ENCODE peak calls at places on chromosomes 3 and 15, in six cellular contexts. X is sigmoid colon, H is breast epithelium, K is transverse colon, L is K562, C is HL-60. N is an unnamed sample.

GRCh38 chr3:105365536-105366301 is 990 bp upstream of the ALCAM start:
- DNase-seq in X (peak; percentile 63), L (no peak), H (no peak), C (no peak), K (no peak), N (no peak)

GRCh38 chr15:75673426-75674247 is 25.9 kb downstream of the SNX33 start:
- DNase-seq in X (peak; percentile 96), K (peak; percentile 65), L (no peak), H (no peak), C (no peak), N (no peak)

GRCh38 chr15:79467865-79468586 is 35.9 kb downstream of the MINAR1 start:
- DNase-seq in H (no peak), C (no peak), L (no peak), X (no peak), K (no peak), N (no peak)

GRCh38 chr3:190378240-190378891 is 9.6 kb upstream of the CLDN16 start:
- DNase-seq in C (peak; percentile 16), H (no peak), X (no peak), L (no peak), K (no peak), N (no peak)

GRCh38 chr3:3170998-3171397 is 8.5 kb downstream of the CRBN start:
- DNase-seq in H (no peak), L (peak; percentile 47), K (no peak), C (no peak), X (no peak), N (no peak)

GRCh38 chr15:98914626-98915025 is 93.0 kb downstream of the PGPEP1L start:
- DNase-seq in X (peak; percentile 81), H (no peak), C (no peak), K (no peak), L (no peak), N (no peak)

GRCh38 chr3:122618614-122619013 is 41.2 kb downstream of the PARP15 start:
- DNase-seq in L (peak; percentile 5), H (no peak), K (no peak), C (no peak), X (no peak), N (no peak)

GRCh38 chr3:38651153-38651789 is 1.8 kb upstream of the SCN5A start:
- DNase-seq in K (peak; percentile 74), X (peak; percentile 77), H (no peak), C (peak; percentile 42), L (peak; percentile 84), N (peak; percentile 93)

GRCh38 chr15:76756371-76756770 is 148.8 kb downstream of the SCAPER start:
- DNase-seq in L (no peak), K (no peak), H (no peak), X (no peak), C (no peak), N (no peak)

GRCh38 chr3:32913790-32914446 is 37.5 kb upstream of the CCR4 start:
- DNase-seq in X (peak; percentile 72), L (no peak), H (peak; percentile 77), C (no peak), K (no peak), N (peak; percentile 92)
- TF ChIP-seq POLR2AphosphoS5 in X (no peak), L (no peak), H (peak; percentile 11), C (no peak), K (no peak), N (peak; percentile 64)

GRCh38 chr3:43009547-43009946 is 30.4 kb downstream of the GASK1A start:
- DNase-seq in C (no peak), K (no peak), X (no peak), L (no peak), H (no peak), N (no peak)
- TF ChIP-seq CTCF in C (no peak), K (no peak), X (no peak), L (peak; percentile 9), H (no peak), N (no peak)

GRCh38 chr15:45200799-45201556 is 13.2 kb upstream of the SHF start:
- DNase-seq in H (peak; percentile 79), X (peak; percentile 91), K (peak; percentile 85), L (peak; percentile 91), C (peak; percentile 55), N (peak; percentile 96)
- TF ChIP-seq POLR2AphosphoS5 in H (peak; percentile 55), X (no peak), K (no peak), L (no peak), C (no peak), N (no peak)

GRCh38 chr15:49832421-49832980 is 211.7 kb downstream of the DTWD1 start:
- DNase-seq in C (no peak), H (no peak), X (no peak), L (peak; percentile 11), K (peak; percentile 56), N (no peak)
- TF ChIP-seq CTCF in C (peak; percentile 7), H (no peak), X (no peak), L (peak; percentile 51), K (peak; percentile 54), N (no peak)

GRCh38 chr3:101676765-101677435 is at the start of gene ZBTB11:
- DNase-seq in C (peak; percentile 99), L (peak; percentile 99), X (peak; percentile 100), K (peak; percentile 100), H (peak; percentile 99), N (peak; percentile 100)
- TF ChIP-seq POLR2AphosphoS5 in C (peak; percentile 81), L (peak; percentile 63), X (peak; percentile 98), K (peak; percentile 96), H (peak; percentile 97), N (peak; percentile 98)

GRCh38 chr3:194986208-194987043 is 284.5 kb downstream of the XXYLT1 start:
- DNase-seq in L (no peak), X (no peak), K (no peak), C (peak; percentile 82), H (peak; percentile 30), N (no peak)

GRCh38 chr3:194984026-194984425 is 286.9 kb downstream of the XXYLT1 start:
- DNase-seq in K (no peak), H (peak; percentile 6), L (no peak), X (no peak), C (no peak), N (no peak)

GRCh38 chr3:194983620-194984019 is 287.3 kb downstream of the XXYLT1 start:
- DNase-seq in K (no peak), X (no peak), H (peak; percentile 0), C (no peak), L (no peak), N (no peak)

GRCh38 chr3:194984624-194985023 is 286.3 kb downstream of the XXYLT1 start:
- DNase-seq in L (no peak), C (no peak), X (no peak), H (peak; percentile 17), K (peak; percentile 58), N (no peak)

GRCh38 chr3:194985031-194985578 is 285.9 kb downstream of the XXYLT1 start:
- DNase-seq in L (peak; percentile 18), K (peak; percentile 79), H (peak; percentile 19), C (peak; percentile 69), X (peak; percentile 89), N (no peak)
- TF ChIP-seq CTCF in L (peak; percentile 50), K (peak; percentile 68), H (no peak), C (no peak), X (peak; percentile 12), N (peak; percentile 32)